ENCODE peak calls at places on chromosome 3, in nine cellular contexts. L is activated B cell treated with CpG ODN at 0.5 μM for 24 hours; Z is NCI-H82; D is T-helper 2 cell; Y is stimulated activated CD8-positive, alpha-beta memory T cell treated with anti-CD3 and anti-CD28 coated beads, Interleukin-15, amount 100 ng/mL, for 24 hours; J is H54; N is putamen; R is tibial nerve; Q is NCI-H1092. B is an unnamed sample.

GRCh38 chr3:52069891-52070290 is 13.5 kb upstream of the DUSP7 start:
- DNase-seq in N (no peak), D (no peak), Q (no peak), Y (no peak), J (no peak), L (no peak), Z (no peak), R (no peak), B (no peak)

GRCh38 chr3:101842245-101842934 is 6.9 kb upstream of the NFKBIZ start:
- DNase-seq in Y (no peak), L (no peak), J (peak; percentile 48), Z (no peak), R (no peak), D (no peak), Q (no peak), N (no peak), B (no peak)

GRCh38 chr3:60839242-60839641 is 412.0 kb downstream of the FHIT start:
- DNase-seq in J (no peak), L (no peak), Z (peak; percentile 10), Q (no peak), Y (no peak), R (no peak), D (no peak), N (peak; percentile 11), B (no peak)

GRCh38 chr3:186515115-186515514 is 29.1 kb downstream of the CRYGS start:
- DNase-seq in L (no peak), Z (no peak), N (no peak), D (no peak), Q (no peak), Y (no peak), R (no peak), J (no peak), B (no peak)

GRCh38 chr3:129608087-129608935 is 1.8 kb upstream of the PLXND1 start:
- DNase-seq in L (no peak), Q (peak; percentile 50), Z (peak; percentile 88), Y (no peak), D (no peak), N (no peak), R (no peak), J (no peak), B (no peak)

GRCh38 chr3:35829499-35829898 is 190.2 kb downstream of the ARPP21 start:
- DNase-seq in D (no peak), Y (no peak), Z (no peak), J (no peak), L (no peak), R (no peak), N (no peak), Q (no peak), B (no peak)

GRCh38 chr3:359672-360071 is 163.1 kb downstream of the CHL1 start:
- DNase-seq in N (no peak), J (no peak), Z (no peak), L (no peak), Q (no peak), R (no peak), D (no peak), Y (no peak), B (no peak)

GRCh38 chr3:43022111-43022510 is 43.0 kb downstream of the GASK1A start:
- DNase-seq in Z (no peak), L (no peak), D (no peak), N (no peak), R (no peak), Y (no peak), J (no peak), Q (no peak), B (no peak)

GRCh38 chr3:32226875-32227500 is 11.5 kb upstream of the CMTM8 start:
- DNase-seq in N (peak; percentile 26), Y (no peak), L (no peak), Q (no peak), J (no peak), D (no peak), R (no peak), Z (no peak), B (no peak)

GRCh38 chr3:80241791-80242190 is 474.0 kb upstream of the ROBO1 start:
- DNase-seq in Y (no peak), D (no peak), Z (no peak), R (no peak), L (no peak), J (no peak), Q (no peak), N (no peak), B (no peak)

GRCh38 chr3:177792363-177793030 is 595.2 kb upstream of the TBL1XR1 start:
- DNase-seq in Z (no peak), J (no peak), Y (no peak), Q (no peak), D (no peak), L (no peak), R (no peak), N (no peak), B (no peak)

GRCh38 chr3:58041826-58042324 is 33.7 kb downstream of the FLNB start:
- DNase-seq in D (no peak), Z (no peak), R (no peak), Y (no peak), Q (no peak), J (no peak), N (no peak), L (no peak), B (no peak)

GRCh38 chr3:97810779-97811390 is 10.9 kb upstream of the CRYBG3 start:
- DNase-seq in N (no peak), Q (no peak), L (no peak), J (no peak), D (no peak), Y (no peak), R (no peak), Z (peak; percentile 30), B (no peak)

GRCh38 chr3:12195231-12195630 is 36.5 kb upstream of the TIMP4 start:
- DNase-seq in N (no peak), J (no peak), Z (no peak), Y (no peak), L (no peak), D (no peak), Q (no peak), R (no peak), B (no peak)

GRCh38 chr3:14237431-14237830 is 58.8 kb downstream of the LSM3 start:
- DNase-seq in Z (no peak), J (no peak), Q (no peak), L (no peak), D (no peak), N (no peak), R (no peak), Y (no peak), B (no peak)

B was measured in natural killer cell.